ENCODE peak calls at places on chromosome 10, in four cellular contexts. Q is NB4, M is heart left ventricle, P is stomach. I is an unnamed sample.

GRCh38 chr10:84026821-84027257 is 112.5 kb upstream of the GHITM start:
- DNase-seq in P (no peak), M (no peak), Q (peak), I (no peak)

GRCh38 chr10:26448292-26448691 is 10.2 kb downstream of the APBB1IP start:
- DNase-seq in P (no peak), M (no peak), Q (no peak), I (no peak)

GRCh38 chr10:59337254-59337653 is 25.1 kb downstream of the FAM13C start:
- DNase-seq in M (no peak), Q (no peak), P (peak), I (peak)

GRCh38 chr10:68606918-68607317 is 46.8 kb downstream of the TET1 start:
- DNase-seq in M (no peak), P (no peak), Q (no peak), I (no peak)

GRCh38 chr10:92692085-92692671 is 2.4 kb downstream of the HHEX start:
- DNase-seq in P (no peak), M (no peak), Q (no peak), I (no peak)

GRCh38 chr10:21926358-21926890 is 77.1 kb downstream of the DNAJC1 start:
- DNase-seq in Q (no peak), P (no peak), M (no peak), I (no peak)

GRCh38 chr10:29470355-29470705 is 164.4 kb downstream of the SVIL start:
- DNase-seq in P (no peak), Q (peak), M (no peak), I (no peak)

GRCh38 chr10:31595992-31596391 is 277.0 kb downstream of the ZEB1 start:
- DNase-seq in Q (no peak), P (no peak), M (no peak), I (no peak)

GRCh38 chr10:5963071-5963470 is 14.3 kb downstream of the IL15RA start:
- DNase-seq in Q (no peak), P (no peak), M (no peak), I (no peak)

GRCh38 chr10:52064084-52064845 is 249.8 kb upstream of the DKK1 start:
- DNase-seq in M (peak), P (no peak), Q (no peak), I (no peak)

GRCh38 chr10:63491558-63492316 is 26.0 kb upstream of the JMJD1C start:
- DNase-seq in P (no peak), M (no peak), Q (peak), I (no peak)

GRCh38 chr10:7410800-7411670 is at the start of gene SFMBT2:
- DNase-seq in P (peak), Q (peak), M (peak), I (peak)
- TF ChIP-seq POLR2A in P (no peak), Q (peak), M (no peak), I (peak)

DNA sequence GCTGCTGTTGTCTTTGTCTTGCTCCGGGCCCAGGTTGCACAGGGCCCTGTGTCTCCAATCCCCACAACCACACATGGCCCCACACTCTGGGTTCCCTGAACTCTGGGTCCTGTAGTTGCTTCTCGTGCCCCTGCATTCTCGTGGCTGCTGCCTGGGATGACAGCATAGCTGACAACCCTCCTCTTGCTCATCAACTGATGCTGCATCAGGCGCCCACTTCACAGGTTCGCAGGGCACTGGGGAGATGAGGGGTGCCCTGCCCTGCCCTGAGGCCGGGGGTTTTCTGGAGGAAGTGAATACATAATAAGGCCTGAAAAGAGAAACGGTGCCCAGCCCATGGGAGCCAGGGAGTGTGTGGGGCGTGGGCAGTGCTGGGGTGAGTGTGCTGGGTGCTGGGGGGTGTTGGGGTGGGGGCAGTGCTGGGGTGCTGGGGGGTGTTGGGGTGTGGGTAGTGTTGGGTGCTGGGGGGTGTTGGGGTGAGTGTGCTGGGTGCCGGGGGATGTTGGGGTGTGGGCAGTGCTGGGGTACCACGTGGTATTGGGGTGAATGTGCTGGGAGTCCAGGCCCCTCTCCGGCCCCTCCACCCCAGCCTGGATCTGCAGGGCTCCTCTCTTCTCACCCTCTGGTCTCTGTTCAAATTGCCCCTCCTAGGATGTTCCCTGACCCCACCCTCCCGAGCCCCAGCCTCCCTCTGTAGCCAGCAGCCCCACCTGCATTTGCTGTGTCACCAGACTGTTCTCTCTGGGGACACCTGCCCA is 2.0 kb upstream of the MTG1 start:
- DNase-seq in M (no peak), Q (no peak), P (peak), I (no peak)
- TF ChIP-seq POLR2A in M (no peak), Q (no peak), P (no peak), I (no peak)

DNA sequence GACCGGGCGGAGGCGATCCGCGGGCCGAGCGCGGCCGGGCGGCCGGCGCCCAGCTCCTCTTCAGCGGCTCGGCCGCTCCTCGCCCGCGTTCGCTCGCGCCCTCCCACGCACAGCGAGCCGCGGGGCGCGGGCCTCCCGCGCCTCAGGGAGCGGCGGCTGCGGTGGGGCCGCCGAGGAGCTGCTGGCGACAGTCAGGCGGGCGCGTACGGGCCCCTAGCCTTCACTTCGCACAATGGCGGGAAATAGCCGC is at the start of gene MCMBP:
- DNase-seq in Q (no peak), P (no peak), M (no peak), I (no peak)
- TF ChIP-seq POLR2A in Q (no peak), P (no peak), M (no peak), I (peak)

GRCh38 chr10:86734209-86734988 is 22.0 kb upstream of the BMPR1A start:
- DNase-seq in P (no peak), Q (peak), M (no peak), I (no peak)
- TF ChIP-seq POLR2A in P (no peak), Q (no peak), M (no peak), I (no peak)

GRCh38 chr10:75431180-75432111 is at the start of gene LRMDA:
- DNase-seq in Q (peak), M (peak), P (peak), I (peak)
- TF ChIP-seq POLR2A in Q (peak), M (no peak), P (no peak), I (no peak)

GRCh38 chr10:102646610-102647432 is 2.5 kb downstream of the TRIM8 start:
- DNase-seq in Q (peak), P (peak), M (peak), I (peak)

GRCh38 chr10:102644066-102644645 is at the start of gene TRIM8:
- DNase-seq in P (peak), Q (peak), M (peak), I (no peak)

GRCh38 chr10:102645741-102646609 is 1.7 kb downstream of the TRIM8 start:
- DNase-seq in Q (peak), P (peak), M (peak), I (peak)

GRCh38 chr10:102644646-102645387 is 538 bp downstream of the TRIM8 start:
- DNase-seq in M (peak), P (peak), Q (peak), I (peak)

DNA sequence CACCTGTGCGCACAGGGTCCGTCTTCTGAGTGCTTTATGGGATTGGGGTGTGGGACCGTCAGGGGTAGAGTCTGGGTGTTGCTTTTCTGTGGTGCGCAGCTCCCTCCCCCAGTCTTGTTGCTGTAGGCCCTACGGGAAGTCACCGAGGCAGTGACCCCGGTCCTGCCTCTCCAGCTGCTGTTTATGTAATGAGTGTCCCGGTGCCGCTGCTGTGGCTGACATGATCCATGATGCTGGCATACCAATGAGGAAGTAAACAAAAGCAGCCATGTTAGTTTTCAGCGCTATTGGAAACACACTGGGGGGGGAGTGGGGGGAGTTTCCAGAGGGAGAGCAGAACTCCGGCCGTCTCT is 1.1 kb downstream of the TRIM8 start:
- DNase-seq in M (peak), Q (peak), P (peak), I (peak)
- TF ChIP-seq POLR2A in M (no peak), Q (no peak), P (no peak), I (peak)

GRCh38 chr10:103676851-103677417 is 178.4 kb downstream of the SH3PXD2A start:
- DNase-seq in P (no peak), M (peak), Q (no peak), I (no peak)
- TF ChIP-seq POLR2A in P (no peak), M (no peak), Q (no peak), I (no peak)

DNA sequence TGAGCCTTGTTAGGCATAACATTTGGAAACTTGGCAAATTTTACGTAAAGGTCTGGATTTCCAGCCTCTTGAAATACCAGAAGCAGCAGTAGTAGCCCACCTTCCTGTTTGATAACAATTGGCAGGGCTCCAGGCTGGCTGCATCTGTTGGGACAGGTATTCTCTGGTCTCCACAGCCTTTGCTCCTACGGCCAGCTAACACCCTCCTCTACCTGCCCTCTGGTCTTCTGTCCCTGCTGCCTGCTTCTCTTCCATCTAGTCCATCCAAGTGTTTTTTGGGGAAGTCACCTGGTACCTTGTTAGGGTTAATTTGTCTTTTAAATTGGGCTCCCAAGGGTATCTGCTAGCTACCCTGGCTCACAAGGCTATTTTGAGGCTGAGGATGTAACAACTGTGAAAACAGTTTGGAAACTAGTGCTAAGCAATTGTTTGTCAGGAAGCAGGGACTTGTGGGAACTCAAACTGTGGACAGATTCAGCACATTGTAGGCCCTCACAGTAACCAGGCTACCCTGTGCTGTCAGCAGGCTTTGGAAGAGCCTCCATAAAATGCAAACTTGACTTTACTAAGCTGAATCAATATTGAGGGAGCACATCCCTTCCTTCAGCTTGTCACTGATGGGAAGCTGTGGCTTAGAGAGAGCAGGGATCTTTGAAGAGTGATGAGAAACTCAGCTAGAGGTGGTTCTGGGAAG is 8.5 kb downstream of the RPS24 start:
- DNase-seq in M (no peak), P (no peak), Q (no peak), I (no peak)
- TF ChIP-seq POLR2A in M (no peak), P (no peak), Q (peak), I (no peak)

DNA sequence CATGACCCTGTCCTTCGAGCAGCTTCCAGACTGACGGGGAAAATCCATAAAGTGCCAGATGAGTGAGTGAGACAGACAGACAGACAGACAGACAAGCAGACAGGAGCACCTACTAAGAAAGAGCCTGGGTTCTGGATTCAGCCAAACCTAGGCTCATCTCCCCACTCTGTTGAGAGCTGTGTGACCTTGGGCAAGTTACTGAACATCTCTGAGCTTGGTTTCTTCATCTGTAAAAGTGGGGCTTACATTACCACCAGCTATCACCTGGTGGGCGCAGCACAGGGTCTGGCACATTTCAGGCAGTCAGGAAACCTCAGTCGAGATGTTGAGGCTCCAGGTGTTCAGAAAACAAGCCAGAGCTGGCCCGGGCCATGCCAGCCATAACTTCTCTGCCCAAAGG is 37.6 kb downstream of the C10orf105 start:
- DNase-seq in P (no peak), Q (no peak), M (no peak), I (no peak)
- TF ChIP-seq POLR2A in P (no peak), Q (no peak), M (no peak), I (no peak)